ENCODE peak calls at places on chromosomes 11 and 22, in eight cellular contexts. Z is stimulated activated CD4-positive, alpha-beta T cell treated with anti-CD3 and anti-CD28 coated beads, Interleukin-1b, Interleukin-23, amount 100 ng/mL, for 24 hours; U is D721Med; L is H7; Q is HFF-Myc; F is cardiac fibroblast; R is kidney tubule cell; T is left ventricle myocardium inferior. W is an unnamed sample.

GRCh38 chr11:22626573-22627239 is 1.1 kb upstream of the FANCF start:
- DNase-seq in Z (no peak), U (no peak), L (no peak), Q (no peak), F (no peak), R (no peak), T (no peak), W (no peak)

GRCh38 chr11:114168691-114169090 is 109.2 kb downstream of the ZBTB16 start:
- DNase-seq in Z (no peak), U (no peak), L (no peak), Q (no peak), F (no peak), R (no peak), T (no peak), W (no peak)

GRCh38 chr11:11084337-11084736 is 226.5 kb upstream of the ZBED5 start:
- DNase-seq in Z (no peak), U (no peak), L (no peak), Q (no peak), F (no peak), R (no peak), T (no peak), W (no peak)

GRCh38 chr22:37911697-37912096 is 5.6 kb downstream of the MICALL1 start:
- DNase-seq in Z (no peak), U (no peak), L (no peak), Q (no peak), F (no peak), R (no peak), T (no peak), W (no peak)

GRCh38 chr11:63813563-63814382 is 517 bp downstream of the SPINDOC start:
- DNase-seq in Z (no peak), U (peak; percentile 59), L (peak; percentile 86), Q (no peak), F (peak; percentile 40), R (peak; percentile 47), T (peak; percentile 60), W (peak; percentile 72)

GRCh38 chr22:50737728-50738648 is at the start of gene ACR:
- DNase-seq in Z (no peak), U (no peak), L (no peak), Q (no peak), F (no peak), R (no peak), T (no peak), W (no peak)

GRCh38 chr11:1390603-1391164 is 950 bp downstream of the BRSK2 start:
- DNase-seq in Z (no peak), U (no peak), L (peak; percentile 93), Q (no peak), F (no peak), R (no peak), T (peak; percentile 57), W (peak; percentile 52)

GRCh38 chr22:27769012-27769411 is 32.5 kb downstream of the MN1 start:
- DNase-seq in Z (no peak), U (no peak), L (peak; percentile 22), Q (no peak), F (no peak), R (no peak), T (no peak), W (no peak)

GRCh38 chr11:94753630-94754029 is 14.5 kb upstream of the AMOTL1 start:
- DNase-seq in Z (no peak), U (no peak), L (no peak), Q (no peak), F (no peak), R (no peak), T (no peak), W (no peak)

GRCh38 chr11:130042093-130042591 is 27.6 kb upstream of the APLP2 start:
- DNase-seq in Z (no peak), U (no peak), L (no peak), Q (peak; percentile 76), F (peak; percentile 99), R (peak; percentile 91), T (no peak), W (no peak)

GRCh38 chr22:31734512-31734911 is 15.4 kb downstream of the PRR14L start:
- DNase-seq in Z (no peak), U (no peak), L (no peak), Q (no peak), F (peak; percentile 83), R (peak; percentile 77), T (no peak), W (no peak)

GRCh38 chr22:24706732-24707476 is 67.6 kb downstream of the PIWIL3 start:
- DNase-seq in Z (no peak), U (no peak), L (no peak), Q (no peak), F (no peak), R (no peak), T (no peak), W (no peak)

GRCh38 chr11:133234883-133235282 is 297.4 kb downstream of the OPCML start:
- DNase-seq in Z (no peak), U (no peak), L (no peak), Q (no peak), F (no peak), R (no peak), T (no peak), W (no peak)

GRCh38 chr11:64801591-64802369 is 1.2 kb downstream of the MAP4K2 start:
- DNase-seq in Z (no peak), U (no peak), L (peak; percentile 50), Q (no peak), F (no peak), R (no peak), T (no peak), W (no peak)

GRCh38 chr11:26028294-26028954 is 303.5 kb upstream of the ANO3 start:
- DNase-seq in Z (no peak), U (no peak), L (no peak), Q (peak; percentile 6), F (peak; percentile 69), R (peak; percentile 28), T (no peak), W (no peak)

GRCh38 chr22:39732625-39733024 is 160.9 kb downstream of the ENTHD1 start:
- DNase-seq in Z (no peak), U (no peak), L (no peak), Q (no peak), F (no peak), R (no peak), T (no peak), W (no peak)

GRCh38 chr22:36768616-36769015 is 7.3 kb downstream of the IFT27 start:
- DNase-seq in Z (no peak), U (no peak), L (peak; percentile 11), Q (no peak), F (no peak), R (no peak), T (no peak), W (no peak)

GRCh38 chr11:11129118-11129517 is 223.9 kb downstream of the CSNK2A3 start:
- DNase-seq in Z (no peak), U (no peak), L (no peak), Q (no peak), F (no peak), R (no peak), T (no peak), W (no peak)

GRCh38 chr11:7968686-7969085 is 3.4 kb upstream of the NLRP10 start:
- DNase-seq in Z (no peak), U (no peak), L (no peak), Q (no peak), F (no peak), R (no peak), T (no peak), W (no peak)

GRCh38 chr11:123246749-123247497 is 51.9 kb upstream of the CLMP start:
- DNase-seq in Z (peak; percentile 65), U (peak; percentile 67), L (peak; percentile 81), Q (peak; percentile 41), F (peak; percentile 86), R (peak; percentile 81), T (peak; percentile 77), W (peak; percentile 93)

GRCh38 chr11:130043575-130043974 is 26.1 kb upstream of the APLP2 start:
- DNase-seq in Z (no peak), U (no peak), L (no peak), Q (no peak), F (no peak), R (no peak), T (no peak), W (no peak)

GRCh38 chr11:13885083-13885482 is 77.4 kb upstream of the SPON1 start:
- DNase-seq in Z (no peak), U (no peak), L (no peak), Q (no peak), F (no peak), R (peak; percentile 72), T (no peak), W (no peak)

GRCh38 chr22:49524362-49524761 is 303.3 kb downstream of the BRD1 start:
- DNase-seq in Z (no peak), U (no peak), L (no peak), Q (no peak), F (no peak), R (no peak), T (no peak), W (no peak)

GRCh38 chr11:104772806-104773241 is 125.4 kb downstream of the CASP12 start:
- DNase-seq in Z (no peak), U (no peak), L (no peak), Q (peak; percentile 95), F (peak; percentile 92), R (peak; percentile 88), T (no peak), W (no peak)

GRCh38 chr11:90323289-90323688 is 100.4 kb upstream of the CHORDC1 start:
- DNase-seq in Z (no peak), U (no peak), L (no peak), Q (no peak), F (no peak), R (no peak), T (no peak), W (no peak)

GRCh38 chr11:115409691-115410220 is 94.5 kb downstream of the CADM1 start:
- DNase-seq in Z (no peak), U (no peak), L (no peak), Q (peak; percentile 4), F (no peak), R (no peak), T (no peak), W (no peak)

GRCh38 chr11:126163074-126163700 is 48.3 kb downstream of the RPUSD4 start:
- DNase-seq in Z (no peak), U (no peak), L (no peak), Q (peak; percentile 69), F (peak; percentile 10), R (peak; percentile 95), T (no peak), W (peak; percentile 68)

GRCh38 chr11:115606223-115607220 is 102.3 kb upstream of the CADM1 start:
- DNase-seq in Z (no peak), U (no peak), L (no peak), Q (no peak), F (no peak), R (peak; percentile 56), T (peak; percentile 62), W (no peak)

GRCh38 chr22:37425800-37426531 is 1.3 kb downstream of the ELFN2 start:
- DNase-seq in Z (no peak), U (no peak), L (peak; percentile 88), Q (no peak), F (no peak), R (peak; percentile 58), T (no peak), W (no peak)

GRCh38 chr22:35752833-35753189 is 35.1 kb downstream of the APOL5 start:
- DNase-seq in Z (no peak), U (no peak), L (no peak), Q (no peak), F (no peak), R (no peak), T (no peak), W (no peak)

W was measured in aorta.